ENCODE peak calls at places on chromosomes 16 and 17, in seven cellular contexts. One of them, this sample, is unnamed.

GRCh38 chr16:86789621-86790051 is 211.3 kb downstream of the FOXL1 start:
- DNase-seq in left ventricle myocardium inferior: no peak
- DNase-seq in HFF-Myc: no peak
- DNase-seq in adrenal gland: no peak
- DNase-seq in AG09309: no peak
- DNase-seq in dorsolateral prefrontal cortex: no peak
- DNase-seq in fibroblast of lung: no peak
- DNase-seq in this sample: no peak

GRCh38 chr16:46894011-46894672 is 10.0 kb downstream of the GPT2 start:
- DNase-seq in left ventricle myocardium inferior: peak
- DNase-seq in HFF-Myc: no peak
- DNase-seq in adrenal gland: no peak
- DNase-seq in AG09309: no peak
- DNase-seq in dorsolateral prefrontal cortex: peak
- DNase-seq in fibroblast of lung: peak
- DNase-seq in this sample: no peak

GRCh38 chr17:37280841-37281240 is 94.9 kb upstream of the C17orf78 start:
- DNase-seq in left ventricle myocardium inferior: no peak
- DNase-seq in HFF-Myc: no peak
- DNase-seq in adrenal gland: no peak
- DNase-seq in AG09309: no peak
- DNase-seq in dorsolateral prefrontal cortex: no peak
- DNase-seq in fibroblast of lung: no peak
- DNase-seq in this sample: no peak

GRCh38 chr17:50491510-50491909 is 12.8 kb downstream of the RSAD1 start:
- DNase-seq in left ventricle myocardium inferior: no peak
- DNase-seq in HFF-Myc: no peak
- DNase-seq in adrenal gland: no peak
- DNase-seq in AG09309: no peak
- DNase-seq in dorsolateral prefrontal cortex: no peak
- DNase-seq in fibroblast of lung: no peak
- DNase-seq in this sample: peak

GRCh38 chr17:73467651-73468050 is 155.8 kb upstream of the CDC42EP4 start:
- DNase-seq in left ventricle myocardium inferior: no peak
- DNase-seq in HFF-Myc: no peak
- DNase-seq in adrenal gland: no peak
- DNase-seq in AG09309: no peak
- DNase-seq in dorsolateral prefrontal cortex: no peak
- DNase-seq in fibroblast of lung: no peak
- DNase-seq in this sample: no peak

GRCh38 chr17:50935201-50936124 is 69.3 kb upstream of the TOB1 start:
- DNase-seq in left ventricle myocardium inferior: no peak
- DNase-seq in HFF-Myc: no peak
- DNase-seq in adrenal gland: peak
- DNase-seq in AG09309: peak
- DNase-seq in dorsolateral prefrontal cortex: peak
- DNase-seq in fibroblast of lung: no peak
- DNase-seq in this sample: peak

GRCh38 chr16:46620265-46621005 is 744 bp downstream of the SHCBP1 start:
- DNase-seq in left ventricle myocardium inferior: no peak
- DNase-seq in HFF-Myc: no peak
- DNase-seq in adrenal gland: no peak
- DNase-seq in AG09309: no peak
- DNase-seq in dorsolateral prefrontal cortex: no peak
- DNase-seq in fibroblast of lung: no peak
- DNase-seq in this sample: peak

GRCh38 chr17:14334919-14335318 is 34.0 kb downstream of the HS3ST3B1 start:
- DNase-seq in left ventricle myocardium inferior: no peak
- DNase-seq in HFF-Myc: no peak
- DNase-seq in adrenal gland: no peak
- DNase-seq in AG09309: no peak
- DNase-seq in dorsolateral prefrontal cortex: no peak
- DNase-seq in fibroblast of lung: no peak
- DNase-seq in this sample: no peak

GRCh38 chr16:20372696-20373095 is 20.2 kb upstream of the UMOD start:
- DNase-seq in left ventricle myocardium inferior: no peak
- DNase-seq in HFF-Myc: no peak
- DNase-seq in adrenal gland: no peak
- DNase-seq in AG09309: no peak
- DNase-seq in dorsolateral prefrontal cortex: no peak
- DNase-seq in fibroblast of lung: no peak
- DNase-seq in this sample: no peak

GRCh38 chr17:33925650-33926049 is 329.4 kb upstream of the CCL2 start:
- DNase-seq in left ventricle myocardium inferior: no peak
- DNase-seq in HFF-Myc: no peak
- DNase-seq in adrenal gland: no peak
- DNase-seq in AG09309: no peak
- DNase-seq in dorsolateral prefrontal cortex: no peak
- DNase-seq in fibroblast of lung: no peak
- DNase-seq in this sample: no peak

GRCh38 chr17:47935961-47936360 is 5.4 kb upstream of the PNPO start:
- DNase-seq in left ventricle myocardium inferior: no peak
- DNase-seq in HFF-Myc: peak
- DNase-seq in adrenal gland: no peak
- DNase-seq in AG09309: peak
- DNase-seq in dorsolateral prefrontal cortex: no peak
- DNase-seq in fibroblast of lung: peak
- DNase-seq in this sample: peak

GRCh38 chr17:80361495-80362220 is 53.3 kb upstream of the ENDOV start:
- DNase-seq in left ventricle myocardium inferior: no peak
- DNase-seq in HFF-Myc: no peak
- DNase-seq in adrenal gland: no peak
- DNase-seq in AG09309: no peak
- DNase-seq in dorsolateral prefrontal cortex: no peak
- DNase-seq in fibroblast of lung: peak
- DNase-seq in this sample: peak

GRCh38 chr17:75749545-75750389 is 15.2 kb downstream of the GALK1 start:
- DNase-seq in left ventricle myocardium inferior: peak
- DNase-seq in HFF-Myc: no peak
- DNase-seq in adrenal gland: peak
- DNase-seq in AG09309: no peak
- DNase-seq in dorsolateral prefrontal cortex: peak
- DNase-seq in fibroblast of lung: peak
- DNase-seq in this sample: peak

GRCh38 chr16:318628-319027 is 33.9 kb downstream of the AXIN1 start:
- DNase-seq in left ventricle myocardium inferior: no peak
- DNase-seq in HFF-Myc: no peak
- DNase-seq in adrenal gland: no peak
- DNase-seq in AG09309: no peak
- DNase-seq in dorsolateral prefrontal cortex: no peak
- DNase-seq in fibroblast of lung: no peak
- DNase-seq in this sample: no peak

GRCh38 chr17:28871056-28871579 is 16.3 kb downstream of the ERAL1 start:
- DNase-seq in left ventricle myocardium inferior: no peak
- DNase-seq in HFF-Myc: no peak
- DNase-seq in adrenal gland: no peak
- DNase-seq in AG09309: no peak
- DNase-seq in dorsolateral prefrontal cortex: no peak
- DNase-seq in fibroblast of lung: no peak
- DNase-seq in this sample: no peak

GRCh38 chr17:69287168-69287567 is 39.8 kb downstream of the ABCA5 start:
- DNase-seq in left ventricle myocardium inferior: no peak
- DNase-seq in HFF-Myc: no peak
- DNase-seq in adrenal gland: no peak
- DNase-seq in AG09309: no peak
- DNase-seq in dorsolateral prefrontal cortex: no peak
- DNase-seq in fibroblast of lung: peak
- DNase-seq in this sample: peak

GRCh38 chr16:585351-585750 is 4.5 kb upstream of the RAB40C start:
- DNase-seq in left ventricle myocardium inferior: no peak
- DNase-seq in HFF-Myc: no peak
- DNase-seq in adrenal gland: no peak
- DNase-seq in AG09309: no peak
- DNase-seq in dorsolateral prefrontal cortex: no peak
- DNase-seq in fibroblast of lung: no peak
- DNase-seq in this sample: no peak

GRCh38 chr16:70685938-70686375 is at the start of gene MTSS2:
- DNase-seq in left ventricle myocardium inferior: peak
- DNase-seq in HFF-Myc: no peak
- DNase-seq in adrenal gland: peak
- DNase-seq in AG09309: peak
- DNase-seq in dorsolateral prefrontal cortex: peak
- DNase-seq in fibroblast of lung: peak
- DNase-seq in this sample: peak
- TF ChIP-seq CTCF in left ventricle myocardium inferior: no peak
- TF ChIP-seq CTCF in HFF-Myc: no peak
- TF ChIP-seq CTCF in adrenal gland: no peak
- TF ChIP-seq CTCF in AG09309: no peak
- TF ChIP-seq CTCF in dorsolateral prefrontal cortex: no peak
- TF ChIP-seq CTCF in fibroblast of lung: no peak
- TF ChIP-seq CTCF in this sample: no peak

GRCh38 chr16:24552705-24553104 is 13.3 kb downstream of the RBBP6 start:
- DNase-seq in left ventricle myocardium inferior: no peak
- DNase-seq in HFF-Myc: no peak
- DNase-seq in adrenal gland: no peak
- DNase-seq in AG09309: no peak
- DNase-seq in dorsolateral prefrontal cortex: no peak
- DNase-seq in fibroblast of lung: no peak
- DNase-seq in this sample: no peak

GRCh38 chr16:24555346-24555872 is 16.0 kb downstream of the RBBP6 start:
- DNase-seq in left ventricle myocardium inferior: no peak
- DNase-seq in HFF-Myc: no peak
- DNase-seq in adrenal gland: no peak
- DNase-seq in AG09309: no peak
- DNase-seq in dorsolateral prefrontal cortex: no peak
- DNase-seq in fibroblast of lung: no peak
- DNase-seq in this sample: no peak

GRCh38 chr16:24544640-24545039 is 5.3 kb downstream of the RBBP6 start:
- DNase-seq in left ventricle myocardium inferior: no peak
- DNase-seq in HFF-Myc: no peak
- DNase-seq in adrenal gland: no peak
- DNase-seq in AG09309: no peak
- DNase-seq in dorsolateral prefrontal cortex: no peak
- DNase-seq in fibroblast of lung: peak
- DNase-seq in this sample: peak

GRCh38 chr16:24553983-24554382 is 14.6 kb downstream of the RBBP6 start:
- DNase-seq in left ventricle myocardium inferior: no peak
- DNase-seq in HFF-Myc: no peak
- DNase-seq in adrenal gland: no peak
- DNase-seq in AG09309: no peak
- DNase-seq in dorsolateral prefrontal cortex: no peak
- DNase-seq in fibroblast of lung: peak
- DNase-seq in this sample: no peak

DNA sequence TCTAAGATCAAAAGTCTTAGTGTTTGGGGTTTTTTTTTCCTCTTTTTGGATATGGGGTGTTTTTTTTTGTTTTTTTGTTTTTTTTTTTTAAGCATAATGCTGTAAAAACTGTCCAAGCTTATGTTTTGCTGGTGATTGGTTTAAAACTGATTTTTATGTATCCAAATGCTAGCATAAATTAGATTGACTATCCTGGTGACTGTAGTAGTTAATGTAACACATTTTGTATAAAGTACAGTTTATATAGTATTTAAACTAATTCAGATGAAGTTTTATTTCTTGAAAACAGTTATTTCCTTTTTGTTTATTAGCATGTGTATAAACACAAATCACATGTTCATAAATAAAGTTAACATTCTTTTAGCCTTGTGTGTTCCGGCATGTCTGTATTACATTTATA is 10.9 kb downstream of the RBBP6 start:
- DNase-seq in left ventricle myocardium inferior: no peak
- DNase-seq in HFF-Myc: no peak
- DNase-seq in adrenal gland: no peak
- DNase-seq in AG09309: no peak
- DNase-seq in dorsolateral prefrontal cortex: no peak
- DNase-seq in fibroblast of lung: no peak
- DNase-seq in this sample: no peak
- H3K4me3 ChIP-seq in left ventricle myocardium inferior: no peak
- H3K4me3 ChIP-seq in HFF-Myc: no peak
- H3K4me3 ChIP-seq in adrenal gland: no peak
- H3K4me3 ChIP-seq in AG09309: no peak
- H3K4me3 ChIP-seq in dorsolateral prefrontal cortex: no peak
- H3K4me3 ChIP-seq in fibroblast of lung: no peak
- H3K4me3 ChIP-seq in this sample: no peak

GRCh38 chr17:42284566-42284965 is 3.7 kb upstream of the STAT5A start:
- DNase-seq in left ventricle myocardium inferior: no peak
- DNase-seq in HFF-Myc: no peak
- DNase-seq in adrenal gland: peak
- DNase-seq in AG09309: no peak
- DNase-seq in dorsolateral prefrontal cortex: no peak
- DNase-seq in fibroblast of lung: no peak
- DNase-seq in this sample: no peak

GRCh38 chr17:42286411-42287295 is 1.6 kb upstream of the STAT5A start:
- DNase-seq in left ventricle myocardium inferior: peak
- DNase-seq in HFF-Myc: no peak
- DNase-seq in adrenal gland: no peak
- DNase-seq in AG09309: no peak
- DNase-seq in dorsolateral prefrontal cortex: peak
- DNase-seq in fibroblast of lung: no peak
- DNase-seq in this sample: peak

GRCh38 chr17:42284020-42284369 is 4.3 kb upstream of the STAT5A start:
- DNase-seq in left ventricle myocardium inferior: no peak
- DNase-seq in HFF-Myc: no peak
- DNase-seq in adrenal gland: peak
- DNase-seq in AG09309: no peak
- DNase-seq in dorsolateral prefrontal cortex: no peak
- DNase-seq in fibroblast of lung: no peak
- DNase-seq in this sample: no peak

GRCh38 chr17:42287305-42288077 is 807 bp upstream of the STAT5A start:
- DNase-seq in left ventricle myocardium inferior: peak
- DNase-seq in HFF-Myc: no peak
- DNase-seq in adrenal gland: peak
- DNase-seq in AG09309: no peak
- DNase-seq in dorsolateral prefrontal cortex: peak
- DNase-seq in fibroblast of lung: peak
- DNase-seq in this sample: no peak

GRCh38 chr17:42285346-42286050 is 2.8 kb upstream of the STAT5A start:
- DNase-seq in left ventricle myocardium inferior: no peak
- DNase-seq in HFF-Myc: no peak
- DNase-seq in adrenal gland: no peak
- DNase-seq in AG09309: no peak
- DNase-seq in dorsolateral prefrontal cortex: no peak
- DNase-seq in fibroblast of lung: no peak
- DNase-seq in this sample: no peak
- TF ChIP-seq CTCF in left ventricle myocardium inferior: no peak
- TF ChIP-seq CTCF in HFF-Myc: no peak
- TF ChIP-seq CTCF in adrenal gland: no peak
- TF ChIP-seq CTCF in AG09309: no peak
- TF ChIP-seq CTCF in dorsolateral prefrontal cortex: no peak
- TF ChIP-seq CTCF in fibroblast of lung: no peak
- TF ChIP-seq CTCF in this sample: no peak

DNA sequence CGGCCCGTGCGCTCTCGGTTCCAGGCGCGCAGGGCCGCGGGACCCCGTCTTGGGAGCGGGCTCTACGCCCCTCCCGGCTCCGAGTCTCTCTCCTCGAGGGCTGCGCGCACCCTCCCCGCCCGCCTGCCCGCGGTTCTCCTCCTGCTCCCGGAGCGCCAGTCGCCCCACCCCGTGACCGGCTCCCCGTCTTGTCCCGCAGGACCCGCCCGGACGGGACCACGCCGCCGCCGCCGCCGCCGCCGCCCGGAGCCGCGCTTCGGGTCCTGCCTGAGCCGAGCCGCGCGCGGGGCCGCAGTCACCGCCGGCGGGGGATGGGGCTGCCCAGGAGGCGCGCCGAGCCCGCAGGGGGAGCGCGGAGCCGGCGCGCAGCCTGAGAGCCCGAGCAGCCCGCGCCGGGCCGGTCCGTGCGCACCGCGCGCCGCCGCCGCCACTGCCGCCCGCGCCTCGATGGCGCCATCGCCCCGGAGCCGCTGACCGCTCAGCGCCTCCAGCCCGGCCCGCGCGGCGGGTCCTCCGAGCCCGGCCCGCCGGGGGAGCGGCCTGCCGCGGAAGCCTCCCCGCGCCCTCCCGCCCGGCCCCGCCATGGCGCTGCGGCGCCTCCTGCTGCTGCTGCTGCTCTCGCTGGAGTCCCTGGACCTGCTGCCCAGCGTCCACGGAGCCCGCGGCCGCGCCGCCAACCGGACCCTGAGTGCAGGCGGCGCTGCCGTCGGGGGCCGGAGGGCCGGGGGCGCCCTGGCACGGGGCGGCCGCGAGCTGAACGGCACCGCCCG is at the start of gene SHISA6:
- DNase-seq in left ventricle myocardium inferior: no peak
- DNase-seq in HFF-Myc: no peak
- DNase-seq in adrenal gland: no peak
- DNase-seq in AG09309: no peak
- DNase-seq in dorsolateral prefrontal cortex: no peak
- DNase-seq in fibroblast of lung: no peak
- DNase-seq in this sample: no peak
- H3K4me3 ChIP-seq in left ventricle myocardium inferior: peak
- H3K4me3 ChIP-seq in HFF-Myc: no peak
- H3K4me3 ChIP-seq in adrenal gland: no peak
- H3K4me3 ChIP-seq in AG09309: no peak
- H3K4me3 ChIP-seq in dorsolateral prefrontal cortex: peak
- H3K4me3 ChIP-seq in fibroblast of lung: no peak
- H3K4me3 ChIP-seq in this sample: no peak

This sample was measured in epithelial cell of esophagus.